ENCODE peak calls at places on chromosomes 6 and 20, in nine cellular contexts. Q is MV-4-11; G is stimulated activated CD4-positive, alpha-beta T cell treated with anti-CD3 and anti-CD28 coated beads, Interleukin-1b, Interleukin-23, amount 100 ng/mL, for 24 hours; L is EL; Z is SJSA1; N is left lobe of liver; T is activated T-cell treated with anti-CD3 and anti-CD28 coated beads, Interleukin-2, amount 50 U/mL, for 4 hours; C is ovary; I is HTR-8/SVneo. V is an unnamed sample.
A peak's percentile ranks its signal among the peaks of the same experiment; 100 is the strongest.

GRCh38 chr6:95143408-95144180 is 433.7 kb upstream of the MANEA start:
- DNase-seq in T (no peak), N (no peak), C (no peak), Q (no peak), G (no peak), I (no peak), Z (no peak), L (no peak), V (no peak)

GRCh38 chr6:82955841-82956240 is 109.8 kb downstream of the UBE3D start:
- DNase-seq in L (peak; percentile 92), Q (no peak), I (peak; percentile 22), G (no peak), T (no peak), C (no peak), N (no peak), Z (peak; percentile 90), V (no peak)

GRCh38 chr6:98844244-98845161 is 10.1 kb downstream of the POU3F2 start:
- DNase-seq in C (no peak), I (no peak), G (no peak), T (no peak), N (no peak), Q (no peak), Z (no peak), L (no peak), V (no peak)

GRCh38 chr20:52490715-52491430 is 299.3 kb upstream of the ZFP64 start:
- DNase-seq in L (peak; percentile 76), Z (peak; percentile 76), G (no peak), I (peak; percentile 76), N (no peak), T (no peak), Q (no peak), C (no peak), V (peak; percentile 18)

GRCh38 chr6:114581293-114581692 is 238.5 kb upstream of the HS3ST5 start:
- DNase-seq in Q (no peak), N (no peak), C (no peak), T (no peak), G (no peak), I (no peak), Z (no peak), L (no peak), V (no peak)

GRCh38 chr20:34706912-34707784 is 3.0 kb downstream of the TP53INP2 start:
- DNase-seq in C (no peak), I (no peak), G (no peak), T (no peak), L (no peak), Q (no peak), Z (no peak), N (peak; percentile 57), V (no peak)

GRCh38 chr20:37938181-37938775 is 35.4 kb downstream of the VSTM2L start:
- DNase-seq in G (no peak), Z (no peak), L (no peak), C (no peak), N (no peak), Q (no peak), I (no peak), T (no peak), V (no peak)

GRCh38 chr6:107116328-107116892 is 1.1 kb upstream of the BEND3 start:
- DNase-seq in Q (peak; percentile 77), T (no peak), I (no peak), C (no peak), Z (no peak), G (no peak), L (peak; percentile 20), N (peak; percentile 48), V (no peak)

GRCh38 chr20:50295762-50296449 is 105.3 kb downstream of the CEBPB start:
- DNase-seq in C (no peak), N (no peak), Q (no peak), L (no peak), Z (no peak), T (no peak), I (no peak), G (no peak), V (no peak)

GRCh38 chr6:83365931-83366330 is 64.9 kb downstream of the ME1 start:
- DNase-seq in I (no peak), Z (no peak), G (no peak), L (peak; percentile 42), T (no peak), C (no peak), N (no peak), Q (no peak), V (peak; percentile 41)

GRCh38 chr6:125020385-125020784 is 58.1 kb downstream of the RNF217 start:
- DNase-seq in C (no peak), I (no peak), N (no peak), Z (no peak), T (no peak), G (no peak), Q (no peak), L (no peak), V (peak; percentile 49)

GRCh38 chr20:19737025-19737424 is 21.0 kb upstream of the RIN2 start:
- DNase-seq in C (peak; percentile 56), G (no peak), Q (peak; percentile 96), N (no peak), Z (no peak), I (no peak), L (peak; percentile 45), T (no peak), V (no peak)

GRCh38 chr6:116450185-116450710 is 10.9 kb upstream of the CALHM6 start:
- DNase-seq in L (no peak), G (no peak), N (no peak), Q (no peak), I (no peak), C (no peak), Z (no peak), T (no peak), V (no peak)

GRCh38 chr6:44257007-44257752 is at the start of gene SLC35B2:
- DNase-seq in C (peak; percentile 79), N (peak; percentile 71), L (peak; percentile 80), G (no peak), T (peak; percentile 56), Z (peak; percentile 77), Q (peak; percentile 58), I (peak; percentile 75), V (no peak)

GRCh38 chr6:158686311-158686710 is 36.5 kb downstream of the SYTL3 start:
- DNase-seq in T (no peak), I (no peak), Z (no peak), G (no peak), Q (no peak), L (no peak), C (no peak), N (peak; percentile 15), V (no peak)

GRCh38 chr6:21164768-21165326 is 428.7 kb upstream of the SOX4 start:
- DNase-seq in Z (no peak), C (no peak), I (no peak), G (no peak), Q (peak; percentile 61), T (no peak), L (peak; percentile 44), N (no peak), V (no peak)

GRCh38 chr20:41833739-41834138 is 215.6 kb upstream of the CHD6 start:
- DNase-seq in T (no peak), L (no peak), I (no peak), C (no peak), Z (no peak), G (no peak), N (no peak), Q (no peak), V (no peak)

GRCh38 chr6:146901940-146902816 is 302.0 kb upstream of the STXBP5 start:
- DNase-seq in C (no peak), Q (peak; percentile 15), I (no peak), Z (no peak), L (peak; percentile 38), G (no peak), N (no peak), T (no peak), V (no peak)

GRCh38 chr6:21045135-21045616 is 510.9 kb downstream of the CDKAL1 start:
- DNase-seq in C (no peak), L (no peak), I (no peak), Z (no peak), G (no peak), T (no peak), N (no peak), Q (no peak), V (no peak)

GRCh38 chr20:23879811-23880374 is 345 bp upstream of the CST5 start:
- DNase-seq in Z (peak; percentile 7), I (no peak), T (no peak), N (no peak), L (no peak), G (no peak), Q (no peak), C (no peak), V (no peak)

GRCh38 chr20:21209668-21210067 is 83.8 kb downstream of the KIZ start:
- DNase-seq in N (no peak), Q (no peak), T (no peak), L (no peak), I (no peak), C (no peak), Z (no peak), G (no peak), V (no peak)

GRCh38 chr6:7173843-7174503 is 66.2 kb downstream of the RREB1 start:
- DNase-seq in G (no peak), Z (no peak), I (no peak), Q (no peak), N (no peak), C (no peak), L (no peak), T (no peak), V (no peak)